ENCODE peak calls at places on chromosomes 2 and 18, in four cellular contexts. G, L, E and T are unnamed samples.

GRCh38 chr2:66862871-66863650 is 428.1 kb downstream of the MEIS1 start:
- DNase-seq in G (no peak), E (no peak), L (peak), T (no peak)

GRCh38 chr2:218261424-218262273 is 834 bp downstream of the GPBAR1 start:
- DNase-seq in E (peak), L (no peak), G (no peak), T (no peak)

GRCh38 chr2:196718796-196719564 is 79.5 kb downstream of the CCDC150 start:
- DNase-seq in E (peak), G (no peak), L (no peak), T (peak)

GRCh38 chr2:107808986-107809385 is 17.7 kb upstream of the RGPD4 start:
- DNase-seq in L (no peak), G (no peak), E (no peak), T (no peak)

GRCh38 chr18:51751901-51752300 is 554.4 kb upstream of the MEX3C start:
- DNase-seq in G (no peak), E (no peak), L (no peak), T (no peak)

GRCh38 chr2:222264791-222265320 is 33.9 kb downstream of the PAX3 start:
- DNase-seq in L (no peak), E (no peak), G (no peak), T (no peak)

GRCh38 chr2:139099721-139100120 is 319.5 kb upstream of the NXPH2 start:
- DNase-seq in G (no peak), L (no peak), E (no peak), T (no peak)

GRCh38 chr2:236287656-236288055 is 23.4 kb upstream of the ASB18 start:
- DNase-seq in G (no peak), E (no peak), L (no peak), T (no peak)

GRCh38 chr2:226756131-226756530 is 43.5 kb downstream of the IRS1 start:
- DNase-seq in G (peak), E (no peak), L (no peak), T (no peak)

GRCh38 chr18:3321133-3321812 is 59.3 kb downstream of the MYL12B start:
- DNase-seq in E (no peak), L (no peak), G (no peak), T (no peak)

GRCh38 chr2:179237209-179237946 is 27.3 kb downstream of the SESTD1 start:
- DNase-seq in G (no peak), L (no peak), E (no peak), T (no peak)

GRCh38 chr18:60038731-60039130 is 138.9 kb downstream of the PMAIP1 start:
- DNase-seq in L (no peak), G (no peak), E (no peak), T (no peak)

GRCh38 chr2:71629273-71629672 is 175.9 kb downstream of the DYSF start:
- DNase-seq in E (no peak), L (no peak), G (no peak), T (no peak)

GRCh38 chr18:55343396-55344073 is 244.5 kb downstream of the TCF4 start:
- DNase-seq in L (no peak), G (no peak), E (no peak), T (no peak)

GRCh38 chr18:37561986-37562385 is 3.6 kb downstream of the CELF4 start:
- DNase-seq in L (no peak), E (no peak), G (no peak), T (no peak)

GRCh38 chr2:205427112-205427511 is 255.2 kb upstream of the NRP2 start:
- DNase-seq in E (no peak), G (no peak), L (no peak), T (no peak)

GRCh38 chr2:102848366-102848839 is 86.6 kb downstream of the TMEM182 start:
- DNase-seq in L (no peak), E (peak), G (no peak), T (peak)

GRCh38 chr2:12923907-12924610 is 207.3 kb downstream of the TRIB2 start:
- DNase-seq in L (no peak), G (no peak), E (no peak), T (no peak)

GRCh38 chr2:126661702-126662465 is 5.9 kb downstream of the GYPC start:
- DNase-seq in E (no peak), G (no peak), L (no peak), T (no peak)

GRCh38 chr2:163213699-163214098 is 375.1 kb upstream of the KCNH7 start:
- DNase-seq in G (no peak), E (no peak), L (no peak), T (no peak)

GRCh38 chr18:54879691-54880090 is 51.4 kb downstream of the RAB27B start:
- DNase-seq in L (no peak), E (no peak), G (no peak), T (no peak)

GRCh38 chr2:48417843-48418838 is 111.8 kb upstream of the STON1 start:
- DNase-seq in L (no peak), E (no peak), G (no peak), T (no peak)

GRCh38 chr2:156423674-156424282 is 12.4 kb upstream of the GPD2 start:
- DNase-seq in E (no peak), L (no peak), G (no peak), T (no peak)

GRCh38 chr2:62439425-62439824 is 66.6 kb downstream of the TMEM17 start:
- DNase-seq in G (no peak), L (no peak), E (no peak), T (no peak)

GRCh38 chr2:48760848-48761247 is 5.3 kb upstream of the LHCGR start:
- DNase-seq in G (no peak), E (no peak), L (no peak), T (no peak)

GRCh38 chr2:147913701-147914480 is 69.1 kb downstream of the ACVR2A start:
- DNase-seq in L (no peak), G (no peak), E (no peak), T (no peak)

GRCh38 chr2:74024216-74024615 is 39.5 kb downstream of the TET3 start:
- DNase-seq in E (no peak), G (no peak), L (no peak), T (no peak)

GRCh38 chr2:206154197-206154596 is 5.0 kb downstream of the NDUFS1 start:
- DNase-seq in L (no peak), G (no peak), E (no peak), T (no peak)

GRCh38 chr2:106192752-106193490 is 1.2 kb downstream of the UXS1 start:
- DNase-seq in L (peak), E (no peak), G (peak), T (peak)

GRCh38 chr18:3664563-3665178 is 214.7 kb downstream of the TGIF1 start:
- DNase-seq in G (no peak), L (no peak), E (no peak), T (no peak)

GRCh38 chr18:61957801-61958516 is 65.2 kb upstream of the RNF152 start:
- DNase-seq in G (no peak), E (no peak), L (no peak), T (no peak)
- TF ChIP-seq CTCF in G (no peak), E (no peak), L (no peak), T (no peak)

GRCh38 chr2:238720232-238720672 is 127.6 kb upstream of the TWIST2 start:
- DNase-seq in L (no peak), G (peak), E (peak), T (peak)
- TF ChIP-seq CTCF in L (peak), G (peak), E (peak), T (peak)

GRCh38 chr2:18664421-18664820 is 75.1 kb upstream of the NT5C1B start:
- DNase-seq in L (no peak), E (no peak), G (no peak), T (no peak)
- TF ChIP-seq CTCF in L (no peak), E (no peak), G (no peak), T (no peak)

DNA sequence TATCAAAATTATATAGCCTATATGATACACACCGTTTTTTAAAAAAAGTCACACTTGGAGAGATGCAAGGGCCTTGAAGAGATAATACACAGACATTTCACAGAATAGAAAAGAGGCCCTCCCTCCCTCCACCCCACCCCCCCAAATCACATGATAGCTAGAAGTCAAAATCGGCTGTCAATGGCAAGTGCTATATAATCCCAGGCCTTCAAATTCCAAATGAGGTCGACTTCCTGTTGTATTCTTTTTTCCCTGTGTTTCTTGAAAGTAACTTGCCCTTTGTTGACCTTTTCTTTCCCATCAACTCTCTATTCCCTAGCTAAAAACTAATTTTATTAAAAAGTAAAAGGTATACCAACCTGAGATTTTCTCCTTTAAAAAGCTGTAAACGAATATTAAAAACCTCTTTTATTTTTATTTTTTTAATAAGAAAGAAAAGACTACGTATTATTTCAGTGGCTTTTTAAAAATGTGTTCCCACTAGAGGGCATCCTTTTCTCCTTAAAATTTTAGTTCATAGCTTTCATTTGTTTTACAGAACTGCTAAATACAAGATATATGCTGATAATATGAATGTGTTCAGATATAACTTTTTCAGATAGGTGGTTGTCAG is 46.6 kb downstream of the KCMF1 start:
- DNase-seq in E (no peak), G (no peak), L (no peak), T (no peak)
- TF ChIP-seq CTCF in E (no peak), G (peak), L (no peak), T (peak)